ENCODE peak calls at places on chromosome 12, in ten cellular contexts. V is HT1080; U is astrocyte of the spinal cord; P is Daoy; R is fibroblast of the aortic adventitia; H is left cardiac atrium; Q is activated naive CD4-positive, alpha-beta T cell; B is progenitor cell of endocrine pancreas; I is Jurkat, Clone E6-1; K is stimulated activated naive CD8-positive, alpha-beta T cell treated with anti-CD3 and anti-CD28 coated beads, Interleukin-15, Interleukin-2, amounts not matched to agents 100 U/mL and 50 U/mL, for 24 hours. W is an unnamed sample.

GRCh38 chr12:131834798-131835615 is 6.8 kb downstream of the MMP17 start:
- DNase-seq in V (no peak), U (no peak), P (no peak), R (no peak), H (no peak), Q (no peak), B (no peak), I (no peak), K (no peak), W (no peak)

GRCh38 chr12:68792952-68793351 is 15.0 kb upstream of the MDM2 start:
- DNase-seq in V (peak), U (peak), P (peak), R (no peak), H (no peak), Q (no peak), B (no peak), I (peak), K (no peak), W (no peak)

GRCh38 chr12:25438638-25439037 is 114.4 kb downstream of the LMNTD1 start:
- DNase-seq in V (peak), U (peak), P (no peak), R (peak), H (no peak), Q (no peak), B (no peak), I (no peak), K (no peak), W (no peak)

GRCh38 chr12:122526683-122527477 is at the start of the genes KNTC1 and RSRC2:
- DNase-seq in V (peak), U (peak), P (peak), R (peak), H (peak), Q (peak), B (peak), I (peak), K (peak), W (peak)

GRCh38 chr12:51788876-51789275 is 59.6 kb downstream of the FIGNL2 start:
- DNase-seq in V (peak), U (peak), P (peak), R (peak), H (no peak), Q (no peak), B (no peak), I (no peak), K (no peak), W (no peak)

GRCh38 chr12:52969828-52970569 is 21.1 kb downstream of the KRT18 start:
- DNase-seq in V (no peak), U (no peak), P (no peak), R (no peak), H (peak), Q (no peak), B (no peak), I (no peak), K (no peak), W (no peak)

GRCh38 chr12:9673404-9674225 is 4.1 kb downstream of the CLEC2D start:
- DNase-seq in V (peak), U (peak), P (peak), R (peak), H (peak), Q (no peak), B (no peak), I (peak), K (peak), W (no peak)

GRCh38 chr12:124626841-124627502 is 59.6 kb upstream of the NCOR2 start:
- DNase-seq in V (no peak), U (peak), P (no peak), R (peak), H (peak), Q (no peak), B (no peak), I (no peak), K (no peak), W (no peak)

GRCh38 chr12:113244015-113244983 is 23.0 kb downstream of the TPCN1 start:
- DNase-seq in V (no peak), U (no peak), P (peak), R (no peak), H (peak), Q (no peak), B (no peak), I (no peak), K (no peak), W (no peak)